ENCODE peak calls at places on chromosomes 4 and X, in four cellular contexts. I is cardiac muscle cell, S is progenitor cell of endocrine pancreas, O is activated B cell treated with CpG ODN at 0.5 μM for 24 hours. L is an unnamed sample.

GRCh38 chr4:74037076-74037475 is 1.4 kb downstream of the CXCL3 start:
- DNase-seq in S (no peak), O (no peak), I (no peak), L (no peak)

GRCh38 chr4:186722856-186723206 is 825 bp downstream of the FAT1 start:
- DNase-seq in S (no peak), I (no peak), O (no peak), L (no peak)

GRCh38 chrX:39725114-39725513 is 372.6 kb downstream of the BCOR start:
- DNase-seq in S (no peak), I (no peak), O (no peak), L (no peak)

GRCh38 chr4:13248621-13249298 is 235.4 kb downstream of the RAB28 start:
- DNase-seq in I (peak; percentile 4), S (no peak), O (no peak), L (peak; percentile 38)

GRCh38 chr4:38014421-38014852 is 54.2 kb downstream of the PTTG2 start:
- DNase-seq in S (no peak), I (no peak), O (no peak), L (no peak)

GRCh38 chrX:155068165-155068564 is 2.8 kb downstream of the CMC4 start:
- DNase-seq in I (peak; percentile 35), S (no peak), O (no peak), L (peak; percentile 61)

GRCh38 chrX:83509246-83509801 is 1.2 kb downstream of the POU3F4 start:
- DNase-seq in O (no peak), S (no peak), I (no peak), L (no peak)

GRCh38 chr4:47786958-47787370 is 50.9 kb downstream of the CORIN start:
- DNase-seq in I (no peak), O (no peak), S (no peak), L (no peak)

DNA sequence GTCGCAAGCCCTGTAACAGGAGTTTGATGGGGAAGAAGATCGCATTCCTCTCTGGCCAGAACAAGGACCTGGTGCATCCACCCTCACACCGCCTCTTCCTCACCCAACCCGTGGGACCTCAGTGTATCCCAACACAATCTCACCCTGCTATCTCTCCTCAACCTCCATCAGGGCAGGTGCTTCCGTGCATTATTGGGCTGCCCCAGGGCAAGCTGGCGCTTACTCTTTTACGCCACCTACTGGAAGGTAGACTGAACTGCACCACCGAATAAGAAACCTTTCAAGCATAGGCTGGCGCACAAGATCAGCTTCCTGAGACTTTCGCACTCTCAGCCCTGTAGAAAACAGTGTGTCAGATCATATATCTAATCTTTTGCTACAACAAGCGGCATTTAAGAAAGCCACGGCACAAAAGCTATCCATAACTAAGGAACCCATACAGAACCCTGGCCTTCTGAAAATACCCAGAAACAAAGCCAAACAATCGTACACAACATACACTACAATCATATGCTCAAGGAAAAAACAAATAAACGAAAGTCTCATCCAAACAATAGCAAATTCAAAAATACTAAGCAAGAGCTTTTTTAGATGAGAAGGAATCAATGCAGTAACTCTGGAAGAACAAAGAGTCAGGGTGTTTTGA is 209.3 kb downstream of the UGT8 start:
- DNase-seq in S (peak; percentile 11), O (peak; percentile 15), I (peak; percentile 19), L (no peak)
- TF ChIP-seq CTCF in S (peak; percentile 72), O (no peak), I (peak; percentile 73), L (peak; percentile 76)

GRCh38 chr4:109294468-109295020 is 7.9 kb downstream of the COL25A1 start:
- DNase-seq in O (no peak), I (no peak), S (no peak), L (no peak)

GRCh38 chr4:109296545-109296944 is 5.9 kb downstream of the COL25A1 start:
- DNase-seq in S (no peak), O (no peak), I (no peak), L (no peak)

GRCh38 chr4:109295081-109295480 is 7.4 kb downstream of the COL25A1 start:
- DNase-seq in I (no peak), S (no peak), O (no peak), L (no peak)

GRCh38 chr4:109290918-109291317 is 11.5 kb downstream of the COL25A1 start:
- DNase-seq in O (no peak), S (no peak), I (no peak), L (no peak)

DNA sequence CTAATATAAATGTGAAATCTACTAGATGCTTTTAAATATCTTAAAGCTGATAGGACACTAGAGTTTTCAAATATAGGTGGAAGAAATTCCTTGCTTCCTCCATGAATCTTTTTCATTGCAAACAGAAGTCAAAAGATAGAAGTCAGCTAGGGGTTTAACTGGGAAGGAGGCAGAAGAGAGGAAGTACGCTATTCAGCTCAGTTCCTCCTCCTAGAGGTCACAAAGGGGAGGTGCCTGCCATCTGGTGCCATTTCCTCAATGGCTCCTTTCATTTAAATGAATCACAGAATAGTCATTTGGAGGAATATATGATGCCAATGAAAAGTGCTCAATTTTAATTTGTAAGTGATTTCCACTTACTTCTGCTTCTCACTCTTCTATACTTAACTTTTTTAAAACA is 8.5 kb downstream of the COL25A1 start:
- DNase-seq in I (peak; percentile 25), S (no peak), O (no peak), L (no peak)
- TF ChIP-seq CTCF in I (peak; percentile 19), S (peak; percentile 64), O (no peak), L (peak; percentile 34)

GRCh38 chrX:150767045-150767395 is 73.8 kb downstream of the MTMR1 start:
- DNase-seq in S (no peak), O (no peak), I (peak; percentile 73), L (no peak)

GRCh38 chrX:150765237-150765636 is 72.0 kb downstream of the MTMR1 start:
- DNase-seq in I (no peak), O (no peak), S (no peak), L (no peak)

GRCh38 chrX:150767475-150768131 is 74.4 kb downstream of the MTMR1 start:
- DNase-seq in S (no peak), I (peak; percentile 95), O (no peak), L (peak; percentile 35)

GRCh38 chrX:150765782-150766350 is 72.7 kb downstream of the MTMR1 start:
- DNase-seq in S (no peak), I (no peak), O (no peak), L (no peak)

GRCh38 chrX:150766351-150767044 is 73.3 kb downstream of the MTMR1 start:
- DNase-seq in O (no peak), S (no peak), I (no peak), L (no peak)
- TF ChIP-seq CTCF in O (no peak), S (no peak), I (peak; percentile 21), L (no peak)

GRCh38 chrX:38220024-38220935 is at the start of gene SRPX:
- DNase-seq in S (peak; percentile 14), O (no peak), I (peak; percentile 66), L (peak; percentile 41)
- TF ChIP-seq CTCF in S (peak; percentile 28), O (no peak), I (peak; percentile 36), L (peak; percentile 68)

GRCh38 chr4:116639070-116639577 is 446.3 kb downstream of the TRAM1L1 start:
- DNase-seq in S (no peak), O (no peak), I (no peak), L (no peak)

GRCh38 chr4:116636917-116637316 is 448.5 kb downstream of the TRAM1L1 start:
- DNase-seq in I (no peak), O (no peak), S (no peak), L (no peak)

DNA sequence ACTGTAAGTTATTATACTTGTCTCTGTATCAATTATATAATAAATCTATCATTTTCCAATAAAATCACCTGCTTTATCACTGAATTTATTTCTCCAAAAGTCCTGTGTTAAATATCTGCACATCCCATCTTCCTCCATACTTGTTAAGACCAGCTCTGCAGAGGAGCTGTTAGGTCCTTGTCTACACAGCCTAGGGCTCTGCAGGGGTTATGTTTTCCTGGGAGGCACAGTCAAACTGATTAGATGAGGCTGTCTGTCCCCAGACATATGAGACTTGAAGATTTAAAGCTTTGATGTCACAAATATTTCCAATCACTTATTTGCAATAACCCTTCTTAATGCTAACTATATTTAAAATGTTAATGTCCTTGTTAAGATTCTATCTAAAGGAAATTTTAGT is 446.8 kb downstream of the TRAM1L1 start:
- DNase-seq in I (no peak), O (no peak), S (no peak), L (no peak)
- TF ChIP-seq CTCF in I (no peak), O (no peak), S (no peak), L (no peak)

GRCh38 chr4:23022032-23022431 is 329.3 kb downstream of the GBA3 start:
- DNase-seq in S (no peak), I (peak; percentile 30), O (no peak), L (peak; percentile 4)
- TF ChIP-seq CTCF in S (no peak), I (no peak), O (no peak), L (no peak)

DNA sequence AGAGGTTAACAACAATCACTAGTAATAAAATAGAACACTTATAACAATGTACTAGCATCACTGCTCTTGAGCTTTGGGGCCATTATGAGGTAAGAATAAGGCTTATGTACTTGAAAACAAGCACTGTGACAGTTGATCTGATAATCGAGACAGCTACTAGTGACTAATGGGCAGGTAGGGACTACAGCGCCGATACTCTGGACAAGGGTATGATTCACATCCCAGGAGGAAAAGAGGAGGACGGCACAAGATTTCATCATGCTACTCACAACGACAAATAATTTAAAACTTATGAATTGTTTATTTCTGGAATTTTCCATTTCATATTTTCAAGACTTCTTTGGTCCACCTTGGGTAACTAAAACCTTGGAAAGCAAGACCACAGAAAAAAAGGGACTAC is 62.3 kb downstream of the FAM184B start:
- DNase-seq in S (no peak), I (no peak), O (no peak), L (no peak)
- TF ChIP-seq CTCF in S (no peak), I (no peak), O (no peak), L (no peak)

GRCh38 chrX:132025085-132025484 is 2.0 kb downstream of the STK26 start:
- DNase-seq in I (no peak), O (no peak), S (no peak), L (no peak)

GRCh38 chrX:132022863-132023116 is 312 bp upstream of the STK26 start:
- DNase-seq in I (no peak), O (no peak), S (no peak), L (no peak)

GRCh38 chrX:132023117-132023895 is at the start of gene STK26:
- DNase-seq in O (peak; percentile 64), S (peak; percentile 79), I (peak; percentile 75), L (peak; percentile 0)

GRCh38 chrX:132023896-132024386 is 839 bp downstream of the STK26 start:
- DNase-seq in O (no peak), I (no peak), S (no peak), L (no peak)

DNA sequence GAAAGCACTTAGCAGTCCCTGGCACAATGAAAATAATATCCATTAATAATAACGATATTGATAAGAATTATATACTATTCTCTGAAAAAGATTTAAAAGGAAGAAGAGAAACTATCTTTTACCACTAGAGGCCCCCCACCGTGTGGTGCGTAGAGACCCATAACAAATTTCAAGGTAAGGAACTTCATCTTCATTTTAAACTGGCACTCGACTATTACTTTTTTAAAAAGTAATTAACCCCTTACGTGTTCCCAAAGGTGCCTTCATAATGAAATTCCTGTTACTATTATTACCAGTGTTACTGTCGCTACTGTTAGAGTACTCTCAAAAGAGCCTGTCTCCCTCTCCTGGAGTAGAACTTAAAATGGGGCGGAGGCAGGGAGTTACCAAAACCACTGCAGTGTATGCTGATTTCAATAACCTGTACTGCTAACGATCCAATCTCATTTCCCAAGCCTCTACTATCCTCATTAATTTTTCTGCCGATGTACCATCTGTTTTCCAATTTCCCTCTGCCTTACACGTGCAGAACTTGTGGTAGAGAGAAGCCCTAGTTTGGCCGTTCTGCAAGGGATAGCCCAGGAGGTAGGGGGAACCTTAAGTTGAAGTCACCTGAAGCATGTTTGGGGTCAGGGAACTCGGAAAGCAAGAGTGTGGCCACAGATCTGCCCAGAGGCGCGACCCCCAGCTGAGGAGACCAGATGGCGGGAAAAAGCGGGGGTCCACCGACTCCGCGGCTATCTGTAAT is 813 bp upstream of the STK26 start:
- DNase-seq in I (peak; percentile 10), S (no peak), O (no peak), L (no peak)
- TF ChIP-seq CTCF in I (peak; percentile 30), S (peak; percentile 46), O (no peak), L (peak; percentile 50)